ENCODE peak calls at places on chromosomes 5 and 9, in four cellular contexts. C is gastrocnemius medialis, G is body of pancreas, U is breast epithelium. A is an unnamed sample.

GRCh38 chr5:8012131-8012977 is 143.4 kb downstream of the MTRR start:
- DNase-seq in C (no peak), G (no peak), U (no peak), A (no peak)

GRCh38 chr5:73170522-73170921 is 2.5 kb upstream of the TMEM174 start:
- DNase-seq in C (no peak), G (no peak), U (no peak), A (no peak)

GRCh38 chr5:17411436-17411835 is 86.6 kb upstream of the TAF11L2 start:
- DNase-seq in C (no peak), G (no peak), U (no peak), A (no peak)

GRCh38 chr9:105930007-105930627 is 235.8 kb downstream of the TMEM38B start:
- DNase-seq in C (no peak), G (no peak), U (no peak), A (no peak)

GRCh38 chr5:168676499-168676898 is 97.3 kb upstream of the PANK3 start:
- DNase-seq in C (no peak), G (no peak), U (no peak), A (no peak)

GRCh38 chr9:12859704-12860251 is 85.0 kb downstream of the LURAP1L start:
- DNase-seq in C (no peak), G (no peak), U (no peak), A (no peak)

GRCh38 chr5:142611154-142611553 is 74.7 kb downstream of the FGF1 start:
- DNase-seq in C (peak; percentile 12), G (peak; percentile 74), U (peak; percentile 67), A (peak; percentile 39)

GRCh38 chr9:32969270-32969669 is 32.2 kb downstream of the APTX start:
- DNase-seq in C (no peak), G (no peak), U (no peak), A (no peak)

GRCh38 chr5:150000990-150001659 is 586 bp downstream of the HMGXB3 start:
- DNase-seq in C (no peak), G (peak; percentile 43), U (no peak), A (no peak)

GRCh38 chr5:10630126-10630525 is 66.3 kb downstream of the ANKRD33B start:
- DNase-seq in C (no peak), G (no peak), U (no peak), A (no peak)

GRCh38 chr5:110751902-110752762 is 13.3 kb downstream of the SLC25A46 start:
- DNase-seq in C (no peak), G (no peak), U (no peak), A (no peak)

GRCh38 chr5:123571927-123572326 is 60.0 kb downstream of the CSNK1G3 start:
- DNase-seq in C (no peak), G (no peak), U (no peak), A (no peak)

GRCh38 chr5:88690619-88691560 is 192.1 kb downstream of the MEF2C start:
- DNase-seq in C (peak; percentile 38), G (peak; percentile 73), U (peak; percentile 35), A (no peak)

GRCh38 chr5:167950126-167950721 is 341.2 kb upstream of the WWC1 start:
- DNase-seq in C (no peak), G (no peak), U (peak; percentile 30), A (no peak)

GRCh38 chr5:135304352-135305221 is 94.4 kb downstream of the MACROH2A1 start:
- DNase-seq in C (no peak), G (no peak), U (no peak), A (no peak)

GRCh38 chr5:99835791-99836190 is 699.4 kb upstream of the FAM174A start:
- DNase-seq in C (no peak), G (no peak), U (no peak), A (no peak)

GRCh38 chr5:37940931-37941623 is 101.2 kb upstream of the GDNF start:
- DNase-seq in C (no peak), G (no peak), U (no peak), A (no peak)

GRCh38 chr5:113050606-113051391 is 74.2 kb downstream of the DCP2 start:
- DNase-seq in C (no peak), G (no peak), U (no peak), A (no peak)

GRCh38 chr5:61275841-61276240 is 56.2 kb upstream of the ZSWIM6 start:
- DNase-seq in C (peak; percentile 31), G (no peak), U (peak; percentile 26), A (peak; percentile 15)

GRCh38 chr5:67234671-67235176 is 38.1 kb upstream of the CD180 start:
- DNase-seq in C (no peak), G (no peak), U (peak; percentile 49), A (no peak)

GRCh38 chr9:105841562-105841961 is 147.2 kb downstream of the TMEM38B start:
- DNase-seq in C (no peak), G (no peak), U (no peak), A (no peak)

GRCh38 chr9:22170990-22171663 is 162.0 kb upstream of the CDKN2B start:
- DNase-seq in C (no peak), G (no peak), U (no peak), A (no peak)

GRCh38 chr5:179119415-179120170 is 59.4 kb downstream of the ZNF354C start:
- DNase-seq in C (no peak), G (no peak), U (no peak), A (no peak)

GRCh38 chr9:120377268-120378150 is 202.5 kb downstream of the CDK5RAP2 start:
- DNase-seq in C (no peak), G (no peak), U (no peak), A (no peak)

GRCh38 chr5:34525761-34526160 is 130.4 kb upstream of the RAI14 start:
- DNase-seq in C (no peak), G (no peak), U (no peak), A (no peak)

GRCh38 chr5:109034276-109034675 is 286.6 kb downstream of the FER start:
- DNase-seq in C (no peak), G (no peak), U (no peak), A (no peak)

GRCh38 chr9:91060520-91061343 is 259.1 kb downstream of the SYK start:
- DNase-seq in C (peak; percentile 70), G (peak; percentile 46), U (peak; percentile 40), A (no peak)

GRCh38 chr9:127667127-127667844 is 39.5 kb upstream of the CFAP157 start:
- DNase-seq in C (no peak), G (no peak), U (no peak), A (no peak)

GRCh38 chr5:67010684-67011409 is 185.8 kb downstream of the CD180 start:
- DNase-seq in C (peak; percentile 74), G (no peak), U (no peak), A (peak; percentile 6)

GRCh38 chr5:43073597-43074546 is 33.8 kb upstream of the ANXA2R start:
- DNase-seq in C (no peak), G (no peak), U (no peak), A (no peak)

GRCh38 chr9:82101475-82101874 is 112.9 kb downstream of the SPATA31D1 start:
- DNase-seq in C (no peak), G (no peak), U (no peak), A (no peak)

GRCh38 chr5:79728396-79728795 is 38.8 kb downstream of the CMYA5 start:
- DNase-seq in C (no peak), G (no peak), U (no peak), A (no peak)

GRCh38 chr5:144864113-144864512 is 693.4 kb downstream of the KCTD16 start:
- DNase-seq in C (no peak), G (no peak), U (no peak), A (no peak)

GRCh38 chr5:59275537-59276276 is 617.8 kb downstream of the PDE4D start:
- DNase-seq in C (no peak), G (peak; percentile 27), U (no peak), A (no peak)

DNA sequence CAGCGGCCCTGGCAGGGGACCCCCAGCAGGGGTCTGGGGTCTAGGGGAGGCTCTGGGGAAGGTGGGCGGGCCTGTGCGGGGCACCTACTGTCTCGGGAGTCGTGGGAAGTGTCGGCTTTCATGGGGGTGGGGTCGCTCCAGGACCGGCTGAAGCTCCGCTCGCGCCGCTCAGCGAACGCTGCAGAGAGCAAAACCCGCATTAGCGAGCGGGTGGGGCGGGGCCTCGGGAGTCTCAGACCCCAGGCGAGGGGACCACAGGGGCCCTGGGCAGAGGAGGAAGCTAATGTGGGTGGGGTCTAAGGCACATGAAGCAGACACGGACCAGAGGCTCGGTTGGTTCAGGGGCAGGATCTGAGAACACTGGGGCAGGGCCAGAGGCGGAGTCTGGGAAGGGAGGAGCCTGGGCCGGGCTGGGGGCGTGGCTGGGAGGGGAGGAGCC is 5.5 kb downstream of the NSMF start:
- DNase-seq in C (peak; percentile 50), G (peak; percentile 52), U (peak; percentile 67), A (no peak)
- H3K4me1 ChIP-seq in C (peaks cover 3% of the 10 kb centered on the region), G (peaks cover 35% of the 10 kb centered on the region), U (no peaks in the 10 kb centered on the region), A (peaks cover 25% of the 10 kb centered on the region)

GRCh38 chr5:65620021-65620420 is 4.1 kb downstream of the TRIM23 start:
- DNase-seq in C (no peak), G (no peak), U (no peak), A (no peak)
- H3K4me3 ChIP-seq in C (no peak overlapping the region), G (no peak overlapping the region), U (no peak overlapping the region), A (no peak overlapping the region)

DNA sequence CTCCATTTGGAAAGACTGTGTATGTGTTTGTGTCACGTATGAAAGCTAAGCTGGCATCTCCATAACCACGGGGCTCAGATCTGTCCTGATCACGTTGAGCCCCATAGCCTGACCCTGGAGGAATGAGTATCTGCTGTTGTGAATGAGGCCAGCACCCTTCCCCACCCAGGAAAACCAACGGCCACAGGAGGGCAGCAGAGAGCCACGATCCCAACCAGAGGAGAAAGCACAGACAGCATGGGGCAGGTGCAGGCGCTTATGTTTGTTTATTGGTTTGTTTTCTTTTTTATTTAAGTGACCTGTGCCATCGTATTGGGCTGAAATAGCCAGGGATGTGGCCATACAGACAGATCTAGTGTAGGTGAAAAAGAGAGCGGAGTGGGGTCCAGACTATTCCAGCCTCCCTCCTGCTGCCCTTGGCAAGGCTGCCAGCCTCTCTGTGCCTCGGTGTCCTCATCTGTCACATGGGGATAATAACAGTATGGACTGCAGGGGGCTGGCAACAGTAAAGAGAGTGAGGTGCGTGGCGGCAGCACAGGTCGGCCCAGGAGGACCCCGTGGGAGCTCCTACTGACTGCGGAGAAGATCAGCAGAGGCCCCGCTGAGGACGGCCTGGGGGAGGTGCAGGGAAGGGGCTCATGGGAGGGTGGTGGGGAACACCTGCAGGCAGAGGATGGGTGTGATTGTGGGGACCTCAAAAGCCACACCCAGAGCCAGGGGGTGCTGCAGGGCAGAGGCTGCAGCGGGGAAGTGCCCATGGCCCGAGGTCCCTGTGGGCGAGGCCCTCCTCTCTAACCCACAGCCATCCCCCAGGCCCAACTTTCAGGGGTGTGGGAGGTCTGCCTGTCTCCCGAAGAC is 12.1 kb downstream of the OR2V2 start:
- DNase-seq in C (peak; percentile 57), G (peak; percentile 90), U (peak; percentile 85), A (peak; percentile 36)
- H3K4me1 ChIP-seq in C (no peaks in the 10 kb centered on the region), G (peaks cover 5% of the 10 kb centered on the region), U (no peaks in the 10 kb centered on the region), A (no peaks in the 10 kb centered on the region)

DNA sequence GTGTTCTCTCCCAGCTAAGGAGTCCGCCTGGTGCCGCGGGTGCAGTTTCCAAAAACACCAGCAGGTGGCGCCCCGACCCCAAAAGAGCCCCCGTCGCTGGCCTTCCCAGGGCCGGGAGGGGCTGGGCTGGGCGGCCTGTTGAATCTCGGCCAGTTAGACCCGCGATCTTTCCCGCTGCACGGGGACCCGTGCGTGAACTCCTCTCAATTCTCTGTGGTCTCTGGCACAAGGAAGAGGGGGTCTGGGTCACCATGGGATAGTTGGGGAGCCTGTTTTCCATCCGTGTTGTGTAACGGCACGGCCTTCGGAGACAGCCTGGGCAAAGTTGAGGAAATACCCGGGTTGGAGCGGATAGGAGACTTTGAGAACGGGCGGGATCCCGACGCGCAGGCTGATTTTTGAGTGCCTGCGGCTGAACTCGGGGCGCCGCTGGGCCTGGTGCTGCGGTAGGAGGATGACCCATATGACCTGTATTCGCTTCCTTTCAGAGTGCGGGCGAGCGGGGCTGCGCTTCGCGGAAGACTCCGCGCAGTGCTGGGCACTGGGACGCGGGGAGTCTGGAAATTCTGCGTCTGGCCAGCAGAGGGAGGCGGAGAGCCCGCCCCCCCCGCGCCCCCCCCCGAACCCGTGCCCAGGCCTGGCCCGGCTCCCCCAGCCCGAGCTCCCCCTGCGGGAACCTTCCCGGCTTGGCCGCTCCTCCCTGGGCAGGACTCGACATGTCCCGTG is 7.9 kb upstream of the PSD2 start:
- DNase-seq in C (peak; percentile 65), G (peak; percentile 90), U (peak; percentile 82), A (peak; percentile 70)
- H3K4me3 ChIP-seq in C (peak overlapping the region; percentile 64), G (peak overlapping the region; percentile 2), U (peak overlapping the region; percentile 74), A (peak overlapping the region; percentile 94)